ENCODE peak calls at places on chromosomes 2 and 18, in four cellular contexts. F, Y, Z and P are unnamed samples.

GRCh38 chr2:3942841-3943240 is 239.5 kb downstream of the DCDC2C start:
- DNase-seq in F (no peak), Z (no peak), Y (no peak), P (no peak)

GRCh38 chr2:124267821-124268220 is 242.7 kb downstream of the CNTNAP5 start:
- DNase-seq in F (no peak), Y (no peak), Z (no peak), P (no peak)

GRCh38 chr18:12686100-12686499 is 16.4 kb downstream of the CEP76 start:
- DNase-seq in Z (no peak), F (no peak), Y (no peak), P (peak; percentile 58)

GRCh38 chr2:109129356-109129920 is 433 bp downstream of the SH3RF3 start:
- DNase-seq in Y (no peak), Z (no peak), F (no peak), P (peak; percentile 19)

GRCh38 chr2:227326783-227327182 is 1.7 kb downstream of the MFF start:
- DNase-seq in Y (no peak), F (no peak), Z (no peak), P (no peak)

GRCh38 chr2:6492573-6492972 is 373.1 kb downstream of the CMPK2 start:
- DNase-seq in Z (no peak), Y (no peak), F (no peak), P (no peak)

GRCh38 chr2:210633699-210634098 is 77.3 kb downstream of the CPS1 start:
- DNase-seq in Y (no peak), Z (no peak), F (no peak), P (no peak)

GRCh38 chr2:234098675-234099195 is 48.2 kb downstream of the SPP2 start:
- DNase-seq in F (no peak), Y (no peak), Z (no peak), P (no peak)

GRCh38 chr18:48944634-48945033 is 6.1 kb downstream of the SMAD7 start:
- DNase-seq in Y (no peak), Z (peak; percentile 60), F (peak; percentile 25), P (no peak)

GRCh38 chr2:181198188-181198864 is 217.9 kb downstream of the UBE2E3 start:
- DNase-seq in F (no peak), Y (no peak), Z (no peak), P (no peak)

GRCh38 chr2:223269386-223269785 is 217.4 kb downstream of the KCNE4 start:
- DNase-seq in Y (no peak), Z (no peak), F (no peak), P (no peak)